ENCODE peak calls at places on chromosomes 1 and 21, in five cellular contexts. One of them, this sample, is unnamed.

GRCh38 chr1:179296356-179296755 is 2.8 kb downstream of the SOAT1 start:
- DNase-seq in hepatocyte: no peak
- DNase-seq in GM12865: no peak
- DNase-seq in body of pancreas: no peak
- DNase-seq in HFF-Myc: no peak
- DNase-seq in this sample: no peak

GRCh38 chr1:243503155-243503554 is 247.3 kb downstream of the SDCCAG8 start:
- DNase-seq in hepatocyte: no peak
- DNase-seq in GM12865: no peak
- DNase-seq in body of pancreas: no peak
- DNase-seq in HFF-Myc: no peak
- DNase-seq in this sample: no peak

GRCh38 chr1:212455406-212456165 is 22.9 kb downstream of the NENF start:
- DNase-seq in hepatocyte: peak
- DNase-seq in GM12865: peak
- DNase-seq in body of pancreas: peak
- DNase-seq in HFF-Myc: peak
- DNase-seq in this sample: peak

GRCh38 chr1:9494936-9495758 is 44.1 kb upstream of the SLC25A33 start:
- DNase-seq in hepatocyte: peak
- DNase-seq in GM12865: peak
- DNase-seq in body of pancreas: peak
- DNase-seq in HFF-Myc: no peak
- DNase-seq in this sample: peak

GRCh38 chr1:240515505-240515904 is 96.5 kb downstream of the GREM2 start:
- DNase-seq in hepatocyte: no peak
- DNase-seq in GM12865: no peak
- DNase-seq in body of pancreas: no peak
- DNase-seq in HFF-Myc: no peak
- DNase-seq in this sample: peak

GRCh38 chr1:36251794-36252481 is 27.7 kb downstream of the THRAP3 start:
- DNase-seq in hepatocyte: no peak
- DNase-seq in GM12865: no peak
- DNase-seq in body of pancreas: no peak
- DNase-seq in HFF-Myc: no peak
- DNase-seq in this sample: peak

GRCh38 chr1:198265073-198265661 is 108.4 kb downstream of the NEK7 start:
- DNase-seq in hepatocyte: peak
- DNase-seq in GM12865: no peak
- DNase-seq in body of pancreas: no peak
- DNase-seq in HFF-Myc: no peak
- DNase-seq in this sample: peak

GRCh38 chr1:4071675-4072074 is 171.6 kb upstream of the C1orf174 start:
- DNase-seq in hepatocyte: no peak
- DNase-seq in GM12865: no peak
- DNase-seq in body of pancreas: no peak
- DNase-seq in HFF-Myc: no peak
- DNase-seq in this sample: no peak

GRCh38 chr21:41711416-41712023 is 55.3 kb downstream of the RIPK4 start:
- DNase-seq in hepatocyte: no peak
- DNase-seq in GM12865: no peak
- DNase-seq in body of pancreas: no peak
- DNase-seq in HFF-Myc: no peak
- DNase-seq in this sample: no peak

GRCh38 chr1:29452463-29453230 is 216.3 kb downstream of the PTPRU start:
- DNase-seq in hepatocyte: no peak
- DNase-seq in GM12865: no peak
- DNase-seq in body of pancreas: no peak
- DNase-seq in HFF-Myc: no peak
- DNase-seq in this sample: no peak

GRCh38 chr1:61050541-61051454 is 31.6 kb upstream of the NFIA start:
- DNase-seq in hepatocyte: peak
- DNase-seq in GM12865: no peak
- DNase-seq in body of pancreas: peak
- DNase-seq in HFF-Myc: no peak
- DNase-seq in this sample: peak

GRCh38 chr1:74426208-74426932 is 86.0 kb downstream of the LRRC53 start:
- DNase-seq in hepatocyte: peak
- DNase-seq in GM12865: peak
- DNase-seq in body of pancreas: no peak
- DNase-seq in HFF-Myc: no peak
- DNase-seq in this sample: no peak

GRCh38 chr1:80441664-80442063 is 1359.1 kb upstream of the ADGRL2 start:
- DNase-seq in hepatocyte: no peak
- DNase-seq in GM12865: no peak
- DNase-seq in body of pancreas: no peak
- DNase-seq in HFF-Myc: no peak
- DNase-seq in this sample: no peak

GRCh38 chr21:19440792-19441494 is 1037.4 kb upstream of the TMPRSS15 start:
- DNase-seq in hepatocyte: no peak
- DNase-seq in GM12865: peak
- DNase-seq in body of pancreas: no peak
- DNase-seq in HFF-Myc: no peak
- DNase-seq in this sample: no peak
- H3K4me3 ChIP-seq in hepatocyte: no peak
- H3K4me3 ChIP-seq in GM12865: no peak
- H3K4me3 ChIP-seq in body of pancreas: no peak
- H3K4me3 ChIP-seq in HFF-Myc: no peak
- H3K4me3 ChIP-seq in this sample: no peak

GRCh38 chr1:24932284-24932683 is 2.2 kb upstream of the RUNX3 start:
- DNase-seq in hepatocyte: peak
- DNase-seq in GM12865: peak
- DNase-seq in body of pancreas: peak
- DNase-seq in HFF-Myc: no peak
- DNase-seq in this sample: peak

GRCh38 chr1:24932725-24933294 is 2.7 kb upstream of the RUNX3 start:
- DNase-seq in hepatocyte: no peak
- DNase-seq in GM12865: no peak
- DNase-seq in body of pancreas: no peak
- DNase-seq in HFF-Myc: no peak
- DNase-seq in this sample: no peak

GRCh38 chr1:24930703-24931480 is 816 bp upstream of the RUNX3 start:
- DNase-seq in hepatocyte: no peak
- DNase-seq in GM12865: no peak
- DNase-seq in body of pancreas: no peak
- DNase-seq in HFF-Myc: no peak
- DNase-seq in this sample: peak

GRCh38 chr1:24929876-24930702 is at the start of gene RUNX3:
- DNase-seq in hepatocyte: peak
- DNase-seq in GM12865: peak
- DNase-seq in body of pancreas: no peak
- DNase-seq in HFF-Myc: no peak
- DNase-seq in this sample: no peak

GRCh38 chr1:24931481-24932221 is 1.6 kb upstream of the RUNX3 start:
- DNase-seq in hepatocyte: no peak
- DNase-seq in GM12865: no peak
- DNase-seq in body of pancreas: no peak
- DNase-seq in HFF-Myc: no peak
- DNase-seq in this sample: peak
- H3K4me3 ChIP-seq in hepatocyte: no peak
- H3K4me3 ChIP-seq in GM12865: peak
- H3K4me3 ChIP-seq in body of pancreas: no peak
- H3K4me3 ChIP-seq in HFF-Myc: no peak
- H3K4me3 ChIP-seq in this sample: peak

GRCh38 chr1:115365738-115366137 is 27.7 kb upstream of the NGF start:
- DNase-seq in hepatocyte: no peak
- DNase-seq in GM12865: no peak
- DNase-seq in body of pancreas: no peak
- DNase-seq in HFF-Myc: no peak
- DNase-seq in this sample: peak

GRCh38 chr1:115363171-115363570 is 25.1 kb upstream of the NGF start:
- DNase-seq in hepatocyte: no peak
- DNase-seq in GM12865: peak
- DNase-seq in body of pancreas: no peak
- DNase-seq in HFF-Myc: no peak
- DNase-seq in this sample: no peak

GRCh38 chr1:115364044-115364775 is 26.2 kb upstream of the NGF start:
- DNase-seq in hepatocyte: peak
- DNase-seq in GM12865: no peak
- DNase-seq in body of pancreas: no peak
- DNase-seq in HFF-Myc: peak
- DNase-seq in this sample: no peak

GRCh38 chr1:115364776-115365155 is 26.7 kb upstream of the NGF start:
- DNase-seq in hepatocyte: no peak
- DNase-seq in GM12865: no peak
- DNase-seq in body of pancreas: no peak
- DNase-seq in HFF-Myc: no peak
- DNase-seq in this sample: no peak
- H3K4me3 ChIP-seq in hepatocyte: no peak
- H3K4me3 ChIP-seq in GM12865: no peak
- H3K4me3 ChIP-seq in body of pancreas: no peak
- H3K4me3 ChIP-seq in HFF-Myc: no peak
- H3K4me3 ChIP-seq in this sample: no peak

DNA sequence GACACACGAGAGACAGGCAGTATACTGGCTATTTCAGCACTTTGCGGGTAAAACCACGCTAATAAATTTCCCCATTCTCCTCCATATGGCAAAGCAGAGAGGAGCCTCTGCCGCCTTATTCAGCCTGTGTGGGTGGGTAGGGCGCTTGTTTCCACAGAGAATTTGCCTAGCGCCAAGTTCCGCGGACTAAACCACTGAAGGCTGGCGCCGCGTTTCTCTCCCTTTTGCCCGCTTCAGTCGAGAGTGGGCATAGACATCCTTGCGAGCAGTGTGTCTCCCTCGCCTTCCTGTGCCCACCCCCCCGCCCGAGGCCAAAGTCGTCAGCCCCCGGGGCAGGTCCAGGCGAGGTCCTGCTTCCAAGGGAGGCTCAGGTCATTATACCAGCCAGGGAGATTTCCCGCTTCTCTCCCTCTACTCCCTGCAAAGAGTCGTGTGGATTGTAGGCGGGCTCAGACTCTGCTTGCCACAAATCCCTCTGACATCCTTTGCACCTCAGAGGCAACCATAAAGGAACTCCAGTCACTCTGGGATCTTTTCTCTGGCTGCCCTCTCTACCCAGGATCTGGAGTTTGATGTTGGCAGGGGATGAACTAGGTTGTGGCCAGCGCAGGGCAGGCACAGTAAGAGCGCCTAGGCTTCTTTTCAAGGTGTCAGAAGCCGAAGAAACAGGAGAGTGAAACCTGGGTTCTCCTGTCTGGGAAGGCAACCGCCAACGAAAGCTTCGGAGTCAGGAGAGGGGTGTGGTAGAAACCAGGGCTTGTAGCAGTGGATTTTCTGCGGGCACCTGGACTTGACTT is 8.8 kb downstream of the HLX start:
- DNase-seq in hepatocyte: no peak
- DNase-seq in GM12865: no peak
- DNase-seq in body of pancreas: no peak
- DNase-seq in HFF-Myc: no peak
- DNase-seq in this sample: no peak
- H3K4me3 ChIP-seq in hepatocyte: no peak
- H3K4me3 ChIP-seq in GM12865: no peak
- H3K4me3 ChIP-seq in body of pancreas: peak
- H3K4me3 ChIP-seq in HFF-Myc: peak
- H3K4me3 ChIP-seq in this sample: no peak

GRCh38 chr1:207814469-207814868 is 62.6 kb downstream of the CD46 start:
- DNase-seq in hepatocyte: no peak
- DNase-seq in GM12865: no peak
- DNase-seq in body of pancreas: no peak
- DNase-seq in HFF-Myc: no peak
- DNase-seq in this sample: no peak

GRCh38 chr1:207813946-207814345 is 62.1 kb downstream of the CD46 start:
- DNase-seq in hepatocyte: no peak
- DNase-seq in GM12865: no peak
- DNase-seq in body of pancreas: no peak
- DNase-seq in HFF-Myc: no peak
- DNase-seq in this sample: no peak

GRCh38 chr1:207817166-207817565 is 65.3 kb downstream of the CD46 start:
- DNase-seq in hepatocyte: no peak
- DNase-seq in GM12865: no peak
- DNase-seq in body of pancreas: no peak
- DNase-seq in HFF-Myc: no peak
- DNase-seq in this sample: no peak

GRCh38 chr1:207815466-207815865 is 63.6 kb downstream of the CD46 start:
- DNase-seq in hepatocyte: no peak
- DNase-seq in GM12865: no peak
- DNase-seq in body of pancreas: no peak
- DNase-seq in HFF-Myc: no peak
- DNase-seq in this sample: no peak

GRCh38 chr1:207815913-207816312 is 64.1 kb downstream of the CD46 start:
- DNase-seq in hepatocyte: no peak
- DNase-seq in GM12865: no peak
- DNase-seq in body of pancreas: no peak
- DNase-seq in HFF-Myc: no peak
- DNase-seq in this sample: peak
- H3K4me3 ChIP-seq in hepatocyte: no peak
- H3K4me3 ChIP-seq in GM12865: no peak
- H3K4me3 ChIP-seq in body of pancreas: no peak
- H3K4me3 ChIP-seq in HFF-Myc: no peak
- H3K4me3 ChIP-seq in this sample: no peak

DNA sequence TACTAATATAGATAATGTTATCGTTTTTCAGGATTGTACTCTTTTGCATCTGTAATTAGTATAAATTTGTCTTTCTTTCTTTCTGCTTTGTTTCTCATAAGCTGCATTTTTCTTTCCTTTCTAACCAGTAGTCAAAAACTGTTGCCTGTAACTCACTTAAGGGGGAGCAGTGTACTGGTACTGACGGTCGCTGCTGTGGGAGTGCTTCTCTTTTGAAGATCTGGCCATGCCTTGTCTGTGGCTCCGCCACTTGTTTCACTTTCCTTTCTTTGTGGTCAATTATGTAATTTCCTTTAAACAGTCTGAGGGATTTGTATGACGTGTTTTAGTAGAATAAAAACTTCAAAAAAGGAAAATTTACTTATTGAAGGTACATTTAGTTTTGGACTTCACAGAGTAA is 37.0 kb downstream of the MIA3 start:
- DNase-seq in hepatocyte: no peak
- DNase-seq in GM12865: peak
- DNase-seq in body of pancreas: no peak
- DNase-seq in HFF-Myc: no peak
- DNase-seq in this sample: peak
- H3K4me3 ChIP-seq in hepatocyte: no peak
- H3K4me3 ChIP-seq in GM12865: no peak
- H3K4me3 ChIP-seq in body of pancreas: no peak
- H3K4me3 ChIP-seq in HFF-Myc: no peak
- H3K4me3 ChIP-seq in this sample: no peak

DNA sequence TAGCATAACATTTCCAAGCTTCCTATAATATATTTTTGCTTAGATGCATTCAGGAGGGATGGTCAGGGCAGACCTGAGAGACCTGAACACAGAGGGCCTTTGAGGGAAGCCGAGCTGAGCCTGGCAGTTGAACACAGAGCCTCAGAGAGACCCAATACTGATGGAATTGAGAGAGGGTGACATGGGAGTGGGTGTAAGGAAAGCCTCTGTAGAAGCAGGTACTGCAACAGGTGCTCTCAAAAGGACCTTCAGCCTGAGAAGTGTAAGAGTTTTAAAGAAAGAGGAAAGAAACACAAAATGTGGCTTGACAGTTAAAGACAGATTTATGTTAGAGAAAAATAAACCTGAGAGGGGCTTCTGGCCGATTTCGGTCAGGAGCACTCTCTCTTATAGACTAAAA is 73.9 kb upstream of the PGBD5 start:
- DNase-seq in hepatocyte: no peak
- DNase-seq in GM12865: no peak
- DNase-seq in body of pancreas: no peak
- DNase-seq in HFF-Myc: no peak
- DNase-seq in this sample: no peak
- H3K4me3 ChIP-seq in hepatocyte: no peak
- H3K4me3 ChIP-seq in GM12865: no peak
- H3K4me3 ChIP-seq in body of pancreas: no peak
- H3K4me3 ChIP-seq in HFF-Myc: no peak
- H3K4me3 ChIP-seq in this sample: no peak

GRCh38 chr1:200894712-200895447 is at the start of gene INAVA:
- DNase-seq in hepatocyte: peak
- DNase-seq in GM12865: no peak
- DNase-seq in body of pancreas: peak
- DNase-seq in HFF-Myc: no peak
- DNase-seq in this sample: no peak
- H3K4me3 ChIP-seq in hepatocyte: peak
- H3K4me3 ChIP-seq in GM12865: no peak
- H3K4me3 ChIP-seq in body of pancreas: peak
- H3K4me3 ChIP-seq in HFF-Myc: no peak
- H3K4me3 ChIP-seq in this sample: no peak